ENCODE peak calls at places on chromosomes 1 and 21, in five cellular contexts. N, I, V, W and D are unnamed samples.

GRCh38 chr1:9146156-9146555 is 17.3 kb upstream of the GPR157 start:
- DNase-seq in N (no peak), I (no peak), V (no peak), W (no peak), D (no peak)

GRCh38 chr1:246803891-246804290 is 79.7 kb downstream of the SCCPDH start:
- DNase-seq in N (no peak), I (no peak), V (no peak), W (no peak), D (no peak)

GRCh38 chr1:156285437-156285836 is 1.3 kb downstream of the TMEM79 start:
- DNase-seq in N (no peak), I (no peak), V (no peak), W (no peak), D (no peak)

GRCh38 chr1:205028954-205029353 is 14.1 kb upstream of the CNTN2 start:
- DNase-seq in N (no peak), I (no peak), V (no peak), W (no peak), D (no peak)

GRCh38 chr1:78650114-78650513 is 483 bp downstream of the IFI44 start:
- DNase-seq in N (no peak), I (no peak), V (no peak), W (no peak), D (no peak)

GRCh38 chr1:57727121-57727520 is 303.3 kb upstream of the DAB1 start:
- DNase-seq in N (no peak), I (no peak), V (no peak), W (no peak), D (no peak)

GRCh38 chr1:4673494-4673893 is 19.1 kb downstream of the AJAP1 start:
- DNase-seq in N (no peak), I (no peak), V (no peak), W (no peak), D (no peak)

GRCh38 chr1:81757398-81758020 is 43.2 kb upstream of the ADGRL2 start:
- DNase-seq in N (no peak), I (no peak), V (no peak), W (no peak), D (no peak)

GRCh38 chr1:204523605-204524215 is 7.5 kb downstream of the MDM4 start:
- DNase-seq in N (peak; percentile 42), I (no peak), V (no peak), W (peak; percentile 18), D (no peak)

GRCh38 chr1:235203428-235203827 is 42.4 kb upstream of the RBM34 start:
- DNase-seq in N (no peak), I (no peak), V (no peak), W (no peak), D (no peak)

GRCh38 chr1:235199441-235199840 is 38.4 kb upstream of the RBM34 start:
- DNase-seq in N (peak; percentile 46), I (peak; percentile 23), V (no peak), W (no peak), D (peak; percentile 57)
- TF ChIP-seq RAD21 in N (no peak), I (peak; percentile 32), V (no peak), W (no peak), D (peak; percentile 59)

DNA sequence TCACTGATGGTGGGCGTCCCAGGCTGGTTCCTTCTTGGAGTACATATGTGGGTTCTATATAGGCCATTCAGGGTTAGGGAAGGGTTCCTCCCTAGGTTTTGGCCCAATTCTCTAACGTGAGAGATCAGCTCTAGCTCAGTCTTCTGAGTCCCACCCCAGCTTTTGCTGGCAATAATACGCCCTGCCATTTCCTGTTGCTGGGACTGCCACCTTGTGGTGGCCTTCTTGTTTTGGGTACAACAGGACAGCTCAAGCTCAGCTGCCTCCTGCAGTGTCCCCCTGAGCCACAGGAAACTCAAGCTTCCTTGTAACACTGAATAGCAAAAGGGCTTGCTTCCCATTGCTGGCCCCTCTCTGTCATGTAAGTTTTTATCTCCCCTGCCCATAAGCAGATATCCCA is 77.8 kb downstream of the BACH1 start:
- DNase-seq in N (peak; percentile 73), I (no peak), V (no peak), W (peak; percentile 47), D (peak; percentile 31)
- TF ChIP-seq GABPA in N (no peak), I (no peak), V (no peak), W (no peak), D (no peak)

GRCh38 chr1:86858524-86859261 is 55.2 kb downstream of the SELENOF start:
- DNase-seq in N (no peak), I (no peak), V (no peak), W (no peak), D (no peak)

GRCh38 chr1:86865973-86866637 is 47.8 kb downstream of the SELENOF start:
- DNase-seq in N (no peak), I (no peak), V (peak; percentile 24), W (no peak), D (no peak)

GRCh38 chr1:86860424-86860823 is 53.5 kb downstream of the SELENOF start:
- DNase-seq in N (no peak), I (no peak), V (no peak), W (peak; percentile 69), D (no peak)

GRCh38 chr1:86860020-86860419 is 53.9 kb downstream of the SELENOF start:
- DNase-seq in N (no peak), I (no peak), V (no peak), W (peak; percentile 54), D (no peak)

DNA sequence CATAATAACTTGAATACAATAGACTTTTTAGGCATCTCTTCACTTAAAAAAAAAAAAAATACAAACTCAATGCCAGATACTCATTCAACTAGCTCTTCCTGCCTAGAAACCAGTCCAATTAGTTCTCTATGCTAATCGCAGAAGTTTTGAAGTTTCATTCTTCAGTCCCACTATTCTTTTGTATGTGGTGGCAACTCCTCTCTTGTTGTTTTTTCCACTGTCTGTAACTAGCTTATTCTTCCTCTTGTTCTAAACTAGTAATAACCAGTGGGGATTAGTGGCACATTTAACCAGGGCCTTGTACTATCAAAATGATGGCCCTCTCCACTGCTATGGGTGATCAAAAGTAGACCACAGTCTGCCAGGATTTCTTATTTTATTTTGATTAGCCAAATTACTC is 52.5 kb downstream of the SELENOF start:
- DNase-seq in N (no peak), I (no peak), V (no peak), W (no peak), D (no peak)
- TF ChIP-seq RAD21 in N (no peak), I (no peak), V (no peak), W (no peak), D (no peak)

DNA sequence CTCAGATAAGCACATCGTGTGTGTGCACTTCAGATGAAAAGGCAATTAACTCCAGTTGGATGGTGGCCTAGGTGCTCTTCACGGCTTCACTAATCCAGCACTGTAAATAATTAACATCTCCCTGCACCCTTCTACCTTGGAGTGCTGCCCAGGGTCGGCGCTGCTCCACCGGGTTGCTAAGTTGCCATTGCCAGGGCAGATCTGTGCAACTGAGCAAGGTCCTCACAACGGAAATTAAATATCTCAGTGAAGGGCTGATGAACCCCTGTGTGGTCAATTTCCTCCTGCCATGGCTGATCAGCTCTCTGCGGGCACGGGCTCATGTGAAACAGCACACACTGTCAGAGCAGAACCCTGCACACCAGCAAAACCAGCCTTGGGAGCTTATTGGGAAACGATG is 63.2 kb downstream of the SYDE2 start:
- DNase-seq in N (no peak), I (no peak), V (no peak), W (peak; percentile 53), D (no peak)
- TF ChIP-seq GABPA in N (no peak), I (no peak), V (no peak), W (no peak), D (no peak)